ENCODE peak calls at places on chromosomes 1 and 21, in ten cellular contexts. H is mucosa of gallbladder, Y is left cardiac atrium, Q is fibroblast of pulmonary artery, D is astrocyte of the cerebellum, S is heart right ventricle, I is NCI-H1694, K is MCF 10A, B is NCI-H1105, C is cardiac septum. A is an unnamed sample.

GRCh38 chr21:46057111-46057709 is 40.7 kb upstream of the COL6A2 start:
- DNase-seq in H (no peak), Y (no peak), Q (no peak), D (no peak), S (no peak), I (no peak), K (no peak), B (no peak), C (peak; percentile 60), A (no peak)

GRCh38 chr1:75768021-75768420 is 18.0 kb upstream of the RABGGTB start:
- DNase-seq in H (no peak), Y (no peak), Q (no peak), D (no peak), S (no peak), I (no peak), K (no peak), B (no peak), C (no peak), A (no peak)

GRCh38 chr1:202101182-202101581 is 21.5 kb upstream of the GPR37L1 start:
- DNase-seq in H (no peak), Y (no peak), Q (no peak), D (no peak), S (no peak), I (peak; percentile 78), K (no peak), B (no peak), C (no peak), A (no peak)

GRCh38 chr1:245550702-245551008 is 395.9 kb downstream of the KIF26B start:
- DNase-seq in H (no peak), Y (no peak), Q (no peak), D (no peak), S (no peak), I (no peak), K (no peak), B (no peak), C (no peak), A (no peak)

GRCh38 chr1:154351363-154352068 is 26.2 kb downstream of the ATP8B2 start:
- DNase-seq in H (peak; percentile 53), Y (no peak), Q (no peak), D (no peak), S (no peak), I (peak; percentile 39), K (no peak), B (peak; percentile 14), C (no peak), A (no peak)

GRCh38 chr21:38759286-38759872 is 46.4 kb upstream of the ETS2 start:
- DNase-seq in H (no peak), Y (no peak), Q (peak; percentile 11), D (no peak), S (no peak), I (no peak), K (no peak), B (no peak), C (no peak), A (no peak)

GRCh38 chr21:21612446-21612845 is 614.2 kb downstream of the NCAM2 start:
- DNase-seq in H (no peak), Y (no peak), Q (peak; percentile 94), D (peak; percentile 84), S (no peak), I (no peak), K (peak; percentile 87), B (no peak), C (no peak), A (no peak)

GRCh38 chr1:6423321-6423999 is 1.1 kb upstream of the ESPN start:
- DNase-seq in H (peak; percentile 36), Y (no peak), Q (peak; percentile 68), D (peak; percentile 59), S (no peak), I (peak; percentile 66), K (peak; percentile 91), B (peak; percentile 72), C (no peak), A (peak; percentile 85)

GRCh38 chr1:211920141-211920572 is 89.6 kb upstream of the LPGAT1 start:
- DNase-seq in H (peak; percentile 70), Y (peak; percentile 57), Q (peak; percentile 86), D (no peak), S (peak; percentile 29), I (no peak), K (peak; percentile 63), B (no peak), C (no peak), A (no peak)

GRCh38 chr21:43354016-43354420 is 72.9 kb downstream of the SIK1 start:
- DNase-seq in H (no peak), Y (no peak), Q (no peak), D (no peak), S (no peak), I (no peak), K (no peak), B (no peak), C (no peak), A (no peak)

GRCh38 chr21:17829472-17829871 is 10.3 kb upstream of the C21orf91 start:
- DNase-seq in H (no peak), Y (no peak), Q (peak; percentile 14), D (no peak), S (no peak), I (no peak), K (peak; percentile 27), B (no peak), C (no peak), A (no peak)

GRCh38 chr1:218930879-218931278 is 242.8 kb upstream of the LYPLAL1 start:
- DNase-seq in H (no peak), Y (no peak), Q (peak; percentile 99), D (peak; percentile 38), S (no peak), I (no peak), K (peak; percentile 66), B (no peak), C (no peak), A (no peak)

GRCh38 chr1:47984175-47984789 is 12.9 kb downstream of the TRABD2B start:
- DNase-seq in H (no peak), Y (peak; percentile 81), Q (no peak), D (no peak), S (peak; percentile 19), I (no peak), K (no peak), B (no peak), C (no peak), A (peak; percentile 79)

GRCh38 chr1:11098931-11099309 is 749 bp downstream of the EXOSC10 start:
- DNase-seq in H (no peak), Y (no peak), Q (no peak), D (no peak), S (no peak), I (no peak), K (no peak), B (no peak), C (no peak), A (no peak)

GRCh38 chr1:107430540-107431228 is 289.8 kb downstream of the NTNG1 start:
- DNase-seq in H (peak; percentile 76), Y (peak; percentile 24), Q (peak; percentile 36), D (peak; percentile 22), S (peak; percentile 12), I (peak; percentile 21), K (peak; percentile 70), B (no peak), C (no peak), A (no peak)

GRCh38 chr1:219621047-219621786 is 8.3 kb upstream of the ZC3H11B start:
- DNase-seq in H (no peak), Y (no peak), Q (peak; percentile 7), D (no peak), S (no peak), I (no peak), K (peak; percentile 44), B (no peak), C (no peak), A (no peak)

GRCh38 chr1:66282343-66282852 is 251.6 kb upstream of the SGIP1 start:
- DNase-seq in H (no peak), Y (peak; percentile 42), Q (peak; percentile 91), D (no peak), S (peak; percentile 45), I (no peak), K (peak; percentile 87), B (no peak), C (no peak), A (no peak)

GRCh38 chr1:152110860-152111514 is 4.3 kb downstream of the TCHH start:
- DNase-seq in H (no peak), Y (peak; percentile 44), Q (peak; percentile 48), D (no peak), S (no peak), I (peak; percentile 50), K (peak; percentile 71), B (peak; percentile 65), C (no peak), A (peak; percentile 84)

GRCh38 chr21:34900376-34900775 is 148.7 kb downstream of the RUNX1 start:
- DNase-seq in H (no peak), Y (no peak), Q (no peak), D (no peak), S (no peak), I (no peak), K (no peak), B (no peak), C (no peak), A (no peak)

GRCh38 chr1:222736972-222737371 is at the start of gene FAM177B:
- DNase-seq in H (peak; percentile 46), Y (no peak), Q (no peak), D (no peak), S (no peak), I (no peak), K (peak; percentile 21), B (no peak), C (no peak), A (no peak)

GRCh38 chr1:1381294-1381693 is 6.3 kb upstream of the AURKAIP1 start:
- DNase-seq in H (no peak), Y (no peak), Q (no peak), D (no peak), S (no peak), I (no peak), K (no peak), B (no peak), C (no peak), A (no peak)

GRCh38 chr1:167706931-167707877 is 14.6 kb upstream of the MPZL1 start:
- DNase-seq in H (no peak), Y (no peak), Q (no peak), D (no peak), S (no peak), I (no peak), K (no peak), B (no peak), C (no peak), A (no peak)

GRCh38 chr1:23720256-23720995 is 22.8 kb upstream of the ELOA start:
- DNase-seq in H (no peak), Y (no peak), Q (no peak), D (no peak), S (no peak), I (no peak), K (no peak), B (no peak), C (no peak), A (no peak)

GRCh38 chr1:201495447-201496295 is 11.3 kb downstream of the CSRP1 start:
- DNase-seq in H (peak; percentile 64), Y (peak; percentile 77), Q (peak; percentile 95), D (no peak), S (peak; percentile 82), I (no peak), K (no peak), B (peak; percentile 80), C (peak; percentile 82), A (peak; percentile 71)

GRCh38 chr1:183812686-183813569 is 8.0 kb downstream of the RGL1 start:
- DNase-seq in H (no peak), Y (no peak), Q (peak; percentile 72), D (no peak), S (no peak), I (no peak), K (no peak), B (no peak), C (no peak), A (peak; percentile 62)

GRCh38 chr1:40945491-40945973 is 34.0 kb upstream of the CTPS1 start:
- DNase-seq in H (no peak), Y (no peak), Q (peak; percentile 41), D (no peak), S (no peak), I (no peak), K (no peak), B (no peak), C (no peak), A (no peak)

GRCh38 chr1:43934279-43934985 is 831 bp downstream of the ARTN start:
- DNase-seq in H (peak; percentile 43), Y (peak; percentile 54), Q (peak; percentile 64), D (peak; percentile 59), S (peak; percentile 44), I (peak; percentile 30), K (peak; percentile 68), B (peak; percentile 78), C (no peak), A (peak; percentile 64)

GRCh38 chr1:10753279-10753678 is 43.2 kb downstream of the CASZ1 start:
- DNase-seq in H (no peak), Y (no peak), Q (no peak), D (no peak), S (no peak), I (no peak), K (no peak), B (no peak), C (no peak), A (no peak)

A was measured in left lung.